ENCODE peak calls at places on chromosomes 6 and 20, in four cellular contexts. W is Panc1, G is psoas muscle, J is HCT116. Z is an unnamed sample.
A peak's percentile ranks its signal among the peaks of the same experiment; 100 is the strongest.

GRCh38 chr20:17650816-17651760 is 31.0 kb downstream of the RRBP1 start:
- DNase-seq in W (no peak), G (peak; percentile 11), J (no peak), Z (peak; percentile 56)

GRCh38 chr6:170261643-170262480 is 29.0 kb downstream of the DLL1 start:
- DNase-seq in W (no peak), G (no peak), J (no peak), Z (no peak)

GRCh38 chr6:110054664-110055386 is 76.7 kb downstream of the GPR6 start:
- DNase-seq in W (no peak), G (no peak), J (no peak), Z (no peak)

GRCh38 chr6:42781811-42782688 is at the start of gene BICRAL:
- DNase-seq in W (no peak), G (peak; percentile 86), J (peak; percentile 46), Z (peak; percentile 82)

GRCh38 chr6:167493961-167494697 is 169.2 kb downstream of the TTLL2 start:
- DNase-seq in W (no peak), G (peak; percentile 68), J (no peak), Z (no peak)

GRCh38 chr20:18004389-18005031 is 35.7 kb downstream of the MGME1 start:
- DNase-seq in W (no peak), G (peak; percentile 69), J (no peak), Z (peak; percentile 56)

GRCh38 chr6:159540152-159540551 is 152.9 kb downstream of the SOD2 start:
- DNase-seq in W (no peak), G (no peak), J (peak; percentile 43), Z (no peak)

GRCh38 chr6:160030103-160030502 is 61.2 kb downstream of the IGF2R start:
- DNase-seq in W (no peak), G (peak; percentile 95), J (no peak), Z (peak; percentile 96)

GRCh38 chr6:134678436-134678889 is 271.4 kb downstream of the ALDH8A1 start:
- DNase-seq in W (no peak), G (no peak), J (no peak), Z (no peak)

GRCh38 chr6:166862978-166863530 is 93.3 kb downstream of the RNASET2 start:
- DNase-seq in W (no peak), G (no peak), J (no peak), Z (no peak)

GRCh38 chr6:44273617-44274016 is 3.4 kb downstream of the TMEM151B start:
- DNase-seq in W (no peak), G (no peak), J (no peak), Z (no peak)

GRCh38 chr6:40845588-40845987 is 193.4 kb downstream of the UNC5CL start:
- DNase-seq in W (peak; percentile 20), G (no peak), J (peak; percentile 31), Z (peak; percentile 40)

GRCh38 chr6:10389739-10390494 is 25.0 kb downstream of the TFAP2A start:
- DNase-seq in W (no peak), G (no peak), J (no peak), Z (no peak)

GRCh38 chr6:98203170-98203806 is 631.1 kb upstream of the POU3F2 start:
- DNase-seq in W (no peak), G (no peak), J (no peak), Z (no peak)

GRCh38 chr6:163731215-163732013 is 316.9 kb downstream of the QKI start:
- DNase-seq in W (no peak), G (no peak), J (no peak), Z (no peak)

DNA sequence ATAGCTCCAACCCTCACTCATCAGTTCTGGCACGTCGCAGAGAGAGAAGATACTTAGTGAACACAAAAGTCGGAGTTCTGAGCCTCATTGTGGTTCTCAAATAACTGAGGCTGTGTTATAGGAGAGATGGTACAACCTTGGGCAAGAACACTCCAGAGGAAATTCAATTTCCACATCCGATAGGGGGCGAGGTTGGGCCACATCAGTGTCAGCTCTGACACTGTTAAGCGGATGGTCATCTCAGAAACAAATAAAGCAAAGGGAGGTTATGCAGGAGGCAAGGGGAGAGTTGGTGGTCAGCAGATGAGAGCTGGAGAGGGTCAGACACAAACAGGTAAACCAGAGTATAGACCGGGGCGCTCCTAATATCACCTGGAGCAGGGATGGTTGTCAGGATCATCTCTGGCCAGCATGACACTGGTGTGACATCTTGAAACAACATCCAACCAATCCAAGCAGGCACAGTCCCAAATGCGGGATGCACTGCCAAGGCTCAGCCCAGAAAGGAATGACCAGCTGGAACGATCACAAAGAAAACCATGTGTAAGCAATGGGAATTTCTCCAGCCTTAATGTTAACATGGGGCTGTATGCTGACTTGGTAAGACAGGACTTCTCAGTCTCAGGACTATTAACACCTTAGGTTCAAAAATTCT is 331.8 kb downstream of the HACE1 start:
- DNase-seq in W (no peak), G (no peak), J (no peak), Z (peak; percentile 49)
- TF ChIP-seq CTCF in W (peak; percentile 49), G (no peak), J (peak; percentile 21), Z (peak; percentile 45)

DNA sequence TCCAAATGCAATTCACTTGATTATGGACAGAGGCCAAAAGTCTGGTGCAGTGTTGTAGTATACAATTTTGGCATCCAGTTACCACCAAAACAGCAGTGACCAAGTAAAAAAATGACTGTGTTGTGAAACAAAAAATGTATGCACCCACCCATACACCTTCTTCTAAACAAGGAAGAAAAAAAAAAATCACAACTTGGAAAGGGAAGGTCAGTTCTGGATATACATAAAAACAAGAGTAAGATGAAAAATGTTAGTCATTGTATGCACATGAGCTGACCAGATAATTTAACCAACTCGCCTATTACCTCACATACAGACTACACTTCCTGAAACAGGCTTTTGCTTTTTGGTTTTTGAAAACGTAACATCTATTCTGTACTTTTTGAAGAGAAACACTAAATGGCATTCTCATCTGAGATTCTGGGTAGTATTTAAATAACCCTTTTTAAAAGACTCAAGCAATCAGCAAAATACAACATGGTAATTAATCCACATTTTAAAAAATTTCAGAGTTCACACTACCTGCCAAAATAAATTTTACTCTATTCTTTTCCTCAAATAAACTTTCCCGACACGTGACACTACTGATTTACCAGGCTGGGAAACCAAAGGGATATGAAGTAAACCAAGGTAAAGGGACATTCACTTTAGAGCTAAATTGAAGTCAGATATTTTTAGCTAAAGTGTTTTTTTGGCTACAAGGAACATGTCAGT is 141.6 kb upstream of the SHLD1 start:
- DNase-seq in W (no peak), G (no peak), J (no peak), Z (peak; percentile 28)
- H3K4me3 ChIP-seq in W (peak overlapping the region; percentile 97), G (peak overlapping the region; percentile 88), J (no peak overlapping the region), Z (peak overlapping the region; percentile 86)

GRCh38 chr6:8170245-8170644 is 67.9 kb upstream of the EEF1E1 start:
- DNase-seq in W (no peak), G (no peak), J (no peak), Z (no peak)
- TF ChIP-seq CTCF in W (peak; percentile 30), G (no peak), J (no peak), Z (no peak)

GRCh38 chr20:50928469-50928868 is 2.8 kb downstream of the ADNP start:
- DNase-seq in W (no peak), G (no peak), J (no peak), Z (no peak)
- H3K4me3 ChIP-seq in W (peak overlapping the region; percentile 90), G (peak overlapping the region; percentile 82), J (no peak overlapping the region), Z (peak overlapping the region; percentile 66)

GRCh38 chr20:4522310-4522709 is 199.4 kb upstream of the PRND start:
- DNase-seq in W (no peak), G (no peak), J (no peak), Z (no peak)

GRCh38 chr20:4521170-4521968 is 200.3 kb upstream of the PRND start:
- DNase-seq in W (no peak), G (no peak), J (no peak), Z (no peak)

GRCh38 chr20:4516851-4517250 is 204.9 kb upstream of the PRND start:
- DNase-seq in W (no peak), G (no peak), J (no peak), Z (no peak)

GRCh38 chr20:4524307-4524706 is 197.4 kb upstream of the PRND start:
- DNase-seq in W (no peak), G (no peak), J (no peak), Z (no peak)

DNA sequence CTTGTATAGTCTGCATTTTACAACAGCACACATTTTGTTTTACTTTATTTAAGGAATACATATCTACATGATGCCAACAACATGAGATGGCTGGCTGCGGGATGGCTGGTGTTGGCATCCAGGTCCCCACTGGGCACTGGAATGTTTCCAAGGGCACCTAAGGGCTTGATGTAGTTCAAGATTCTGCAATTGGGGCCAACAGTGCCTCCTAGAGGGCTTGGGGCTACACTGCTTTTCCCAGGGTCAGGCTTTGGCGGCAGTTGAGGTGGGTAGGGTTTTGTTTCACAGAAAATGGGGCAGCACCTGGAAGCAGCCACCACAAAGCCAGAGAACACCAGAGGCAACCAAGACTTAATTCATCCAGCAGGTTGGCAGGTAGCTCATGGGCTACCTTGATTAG is 202.2 kb upstream of the PRND start:
- DNase-seq in W (no peak), G (no peak), J (no peak), Z (no peak)
- TF ChIP-seq CTCF in W (peak; percentile 47), G (no peak), J (peak; percentile 36), Z (peak; percentile 19)

DNA sequence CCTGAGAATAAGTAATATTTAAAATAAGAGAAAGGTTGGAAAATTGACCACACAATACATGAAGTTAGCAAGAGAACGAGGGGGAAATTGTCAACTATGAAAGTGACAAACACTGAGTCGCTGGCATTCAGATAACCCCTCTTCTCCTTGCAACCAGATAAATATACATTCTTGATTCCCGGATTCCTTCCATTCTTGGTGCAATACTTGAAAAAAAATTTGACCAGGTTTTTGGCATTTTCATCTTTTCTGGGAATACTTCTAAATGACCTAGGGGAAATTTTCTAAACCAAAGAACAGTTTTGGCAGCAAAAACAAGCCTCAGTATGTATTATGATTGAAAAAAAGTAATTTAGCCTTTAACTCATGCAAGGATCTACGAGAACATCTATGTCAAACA is 164.0 kb downstream of the PDE7B start:
- DNase-seq in W (no peak), G (no peak), J (no peak), Z (peak; percentile 37)
- H3K4me3 ChIP-seq in W (no peak overlapping the region), G (no peak overlapping the region), J (no peak overlapping the region), Z (no peak overlapping the region)